ENCODE peak calls at places on chromosome 21, in seven cellular contexts. B, A, L, O, M, Q and X are unnamed samples.

GRCh38 chr21:37767984-37768383 is 148.3 kb downstream of the KCNJ6 start:
- DNase-seq in B (no peak), A (no peak), L (no peak), O (no peak), M (no peak), Q (no peak), X (no peak)

GRCh38 chr21:31616216-31616615 is 43.3 kb upstream of the SOD1 start:
- DNase-seq in B (no peak), A (no peak), L (no peak), O (no peak), M (no peak), Q (no peak), X (no peak)

GRCh38 chr21:25907573-25908275 is 173.0 kb downstream of the GABPA start:
- DNase-seq in B (no peak), A (no peak), L (no peak), O (no peak), M (no peak), Q (no peak), X (peak)

GRCh38 chr21:34311561-34312330 is 52.1 kb upstream of the KCNE2 start:
- DNase-seq in B (no peak), A (no peak), L (no peak), O (no peak), M (no peak), Q (no peak), X (no peak)

GRCh38 chr21:29326914-29327554 is 28.3 kb downstream of the BACH1 start:
- DNase-seq in B (no peak), A (no peak), L (no peak), O (no peak), M (no peak), Q (no peak), X (no peak)

GRCh38 chr21:25934130-25934529 is 199.4 kb downstream of the GABPA start:
- DNase-seq in B (no peak), A (no peak), L (no peak), O (no peak), M (peak), Q (no peak), X (no peak)

GRCh38 chr21:29133796-29134195 is 3.4 kb downstream of the MAP3K7CL start:
- DNase-seq in B (no peak), A (no peak), L (no peak), O (no peak), M (no peak), Q (no peak), X (no peak)

GRCh38 chr21:39016740-39017315 is 166.4 kb downstream of the PSMG1 start:
- DNase-seq in B (peak), A (no peak), L (no peak), O (no peak), M (no peak), Q (no peak), X (no peak)

GRCh38 chr21:38985423-38986378 is 180.0 kb downstream of the ETS2 start:
- DNase-seq in B (peak), A (peak), L (no peak), O (no peak), M (peak), Q (peak), X (no peak)

DNA sequence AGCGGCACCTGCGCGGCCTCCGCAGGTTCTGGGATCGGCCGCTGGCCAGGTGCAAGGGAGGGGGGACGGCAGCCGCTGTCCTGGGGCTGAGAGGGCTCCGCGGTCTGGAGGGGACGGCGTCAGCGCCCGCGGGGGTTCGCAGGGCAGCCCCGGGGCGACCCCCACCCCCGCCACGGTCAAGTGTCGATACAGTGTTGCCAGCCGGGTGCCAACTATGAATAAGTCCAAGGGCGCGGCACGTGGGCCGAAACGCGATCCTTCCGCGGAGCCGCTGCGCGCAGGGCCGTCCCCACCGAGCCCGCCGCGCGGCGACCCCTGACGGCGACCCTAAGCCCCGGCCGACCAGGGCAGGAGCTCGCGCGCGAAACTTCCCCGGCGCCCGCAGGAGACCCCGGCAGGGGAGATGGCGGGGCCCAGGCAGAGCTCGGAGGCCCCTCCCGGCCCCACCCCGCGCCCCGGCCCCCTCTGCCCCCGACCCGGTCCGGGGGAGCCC is 664 bp upstream of the AGPAT3 start:
- DNase-seq in B (peak), A (no peak), L (no peak), O (peak), M (no peak), Q (peak), X (no peak)
- H3K27ac ChIP-seq in B (peak), A (no peak), L (peak), O (no peak), M (no peak), Q (peak), X (no peak)

GRCh38 chr21:41371698-41372030 is 9.8 kb downstream of the MX2 start:
- DNase-seq in B (no peak), A (no peak), L (no peak), O (no peak), M (no peak), Q (peak), X (no peak)

GRCh38 chr21:41369915-41370839 is 8.3 kb downstream of the MX2 start:
- DNase-seq in B (no peak), A (no peak), L (no peak), O (peak), M (no peak), Q (peak), X (no peak)

GRCh38 chr21:41369105-41369914 is 7.5 kb downstream of the MX2 start:
- DNase-seq in B (peak), A (no peak), L (no peak), O (peak), M (no peak), Q (peak), X (no peak)

GRCh38 chr21:41373253-41373652 is 11.4 kb downstream of the MX2 start:
- DNase-seq in B (no peak), A (no peak), L (no peak), O (no peak), M (no peak), Q (peak), X (no peak)

GRCh38 chr21:41370840-41371697 is 9.2 kb downstream of the MX2 start:
- DNase-seq in B (no peak), A (no peak), L (no peak), O (no peak), M (no peak), Q (no peak), X (no peak)
- H3K4me3 ChIP-seq in B (no peak), A (no peak), L (no peak), O (peak), M (no peak), Q (no peak), X (no peak)

GRCh38 chr21:44929799-44930542 is 9.3 kb upstream of the ITGB2 start:
- DNase-seq in B (no peak), A (no peak), L (no peak), O (no peak), M (no peak), Q (peak), X (no peak)
- H3K27ac ChIP-seq in B (no peak), A (no peak), L (peak), O (no peak), M (no peak), Q (no peak), X (no peak)

GRCh38 chr21:42118901-42119300 is 47.8 kb downstream of the UMODL1 start:
- DNase-seq in B (peak), A (no peak), L (no peak), O (peak), M (no peak), Q (peak), X (no peak)
- H3K4me3 ChIP-seq in B (no peak), A (no peak), L (no peak), O (no peak), M (no peak), Q (no peak), X (no peak)

GRCh38 chr21:14762734-14763694 is 216.9 kb upstream of the SAMSN1 start:
- DNase-seq in B (peak), A (no peak), L (no peak), O (no peak), M (no peak), Q (no peak), X (no peak)
- H3K27ac ChIP-seq in B (peak), A (peak), L (peak), O (peak), M (no peak), Q (peak), X (no peak)

DNA sequence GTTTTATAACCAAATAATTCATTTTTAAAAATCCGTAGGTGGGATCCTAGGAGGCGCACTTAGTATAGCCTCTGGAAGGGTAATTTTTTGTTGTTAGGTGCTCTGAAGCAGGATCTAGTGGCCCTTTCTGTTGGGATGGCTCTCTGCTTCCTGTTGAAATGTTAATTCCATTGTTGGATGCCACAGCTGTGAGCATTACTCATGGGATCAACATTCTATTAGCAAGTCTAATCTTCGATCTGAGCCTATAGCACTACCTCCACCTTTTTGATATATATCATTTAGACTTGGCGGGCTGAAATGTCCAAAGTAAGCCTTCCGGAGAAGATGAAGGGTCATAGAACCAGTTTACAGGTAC is 1.3 kb downstream of the CXADR start:
- DNase-seq in B (no peak), A (no peak), L (no peak), O (no peak), M (peak), Q (no peak), X (no peak)
- H3K4me3 ChIP-seq in B (no peak), A (peak), L (peak), O (peak), M (no peak), Q (peak), X (peak)